ENCODE peak calls at places on chromosomes 5 and 9, in six cellular contexts. C is AG08396; A is cardiac muscle cell; O is NCI-H69; Q is stimulated activated CD4-positive, alpha-beta T cell treated with anti-CD3 and anti-CD28 coated beads, Interleukin-15, amount 100 ng/mL, for 1 hour; S is COR-L47. B is an unnamed sample.

GRCh38 chr5:126614189-126614588 is 13.4 kb downstream of the PHAX start:
- DNase-seq in C (no peak), A (no peak), O (no peak), Q (no peak), S (no peak), B (no peak)

GRCh38 chr9:80231847-80232246 is 660.1 kb downstream of the TLE4 start:
- DNase-seq in C (no peak), A (no peak), O (no peak), Q (no peak), S (no peak), B (no peak)

GRCh38 chr5:58403822-58404433 is 56.0 kb downstream of the PLK2 start:
- DNase-seq in C (no peak), A (no peak), O (no peak), Q (no peak), S (no peak), B (no peak)

GRCh38 chr5:34740306-34740891 is 84.3 kb downstream of the RAI14 start:
- DNase-seq in C (no peak), A (no peak), O (no peak), Q (no peak), S (no peak), B (no peak)

GRCh38 chr5:73179730-73180129 is 6.7 kb downstream of the TMEM174 start:
- DNase-seq in C (no peak), A (no peak), O (no peak), Q (no peak), S (no peak), B (no peak)

GRCh38 chr9:99075246-99075912 is 29.5 kb upstream of the TGFBR1 start:
- DNase-seq in C (peak), A (no peak), O (no peak), Q (no peak), S (no peak), B (no peak)

GRCh38 chr9:3827175-3827574 is 301.4 kb upstream of the RFX3 start:
- DNase-seq in C (no peak), A (no peak), O (no peak), Q (no peak), S (no peak), B (no peak)

GRCh38 chr9:99019523-99020331 is 76.0 kb downstream of the COL15A1 start:
- DNase-seq in C (peak), A (no peak), O (no peak), Q (no peak), S (no peak), B (no peak)